ENCODE peak calls at places on chromosomes 16 and 17, in ten cellular contexts. T, M, W, L, I, K, O, D, H and G are unnamed samples.

GRCh38 chr16:9627427-9627826 is 536.0 kb downstream of the HAPSTR1 start:
- DNase-seq in K (no peak), H (no peak), I (no peak), W (no peak), M (no peak), T (no peak), D (no peak), L (no peak), O (no peak), G (no peak)

GRCh38 chr16:80060470-80060869 is 459.9 kb upstream of the MAF start:
- DNase-seq in H (no peak), D (no peak), O (no peak), T (no peak), M (no peak), K (no peak), W (no peak), I (peak; percentile 21), L (no peak), G (no peak)

GRCh38 chr16:733382-734207 is 6.7 kb downstream of the HAGHL start:
- DNase-seq in T (no peak), H (no peak), K (no peak), M (no peak), L (no peak), O (no peak), D (no peak), I (no peak), W (no peak), G (no peak)

GRCh38 chr17:48352630-48353029 is 77.4 kb downstream of the SKAP1 start:
- DNase-seq in K (no peak), O (no peak), L (no peak), T (no peak), M (peak; percentile 47), H (no peak), I (peak; percentile 11), D (peak; percentile 11), W (no peak), G (no peak)

GRCh38 chr17:75776399-75777242 is 8.0 kb upstream of the UNK start:
- DNase-seq in L (peak; percentile 10), K (no peak), W (no peak), M (peak; percentile 56), D (no peak), I (peak; percentile 55), O (no peak), H (no peak), T (no peak), G (no peak)

GRCh38 chr17:44587339-44587738 is 30.1 kb downstream of the FZD2 start:
- DNase-seq in T (no peak), M (peak; percentile 94), H (peak; percentile 78), D (peak; percentile 91), K (peak; percentile 86), I (peak; percentile 90), L (no peak), W (peak; percentile 2), O (peak; percentile 82), G (no peak)

GRCh38 chr16:19114359-19115147 is 789 bp downstream of the ITPRIPL2 start:
- DNase-seq in I (peak; percentile 48), L (peak; percentile 78), W (no peak), T (no peak), H (no peak), K (no peak), M (peak; percentile 56), O (peak; percentile 82), D (peak; percentile 61), G (no peak)

GRCh38 chr16:81189100-81189664 is 49.3 kb upstream of the BCO1 start:
- DNase-seq in I (no peak), L (no peak), T (no peak), O (no peak), M (no peak), D (no peak), H (no peak), K (peak; percentile 47), W (no peak), G (peak; percentile 49)

GRCh38 chr17:45770632-45771472 is 13.3 kb upstream of the CRHR1 start:
- DNase-seq in O (no peak), I (no peak), H (no peak), M (no peak), D (no peak), L (no peak), W (no peak), K (no peak), T (no peak), G (no peak)

GRCh38 chr17:77409282-77410161 is 268.8 kb downstream of the SEC14L1 start:
- DNase-seq in O (no peak), I (no peak), M (no peak), H (no peak), T (no peak), W (no peak), K (no peak), D (peak; percentile 45), L (no peak), G (no peak)

GRCh38 chr17:7023576-7024401 is 939 bp downstream of the BCL6B start:
- DNase-seq in W (no peak), T (peak; percentile 93), K (no peak), I (no peak), H (no peak), L (peak; percentile 94), D (peak; percentile 97), O (peak; percentile 99), M (peak; percentile 83), G (peak; percentile 72)

GRCh38 chr16:74226361-74226979 is 70.1 kb upstream of the PSMD7 start:
- DNase-seq in W (no peak), H (no peak), D (peak; percentile 26), I (no peak), O (peak; percentile 13), M (no peak), K (peak; percentile 8), T (no peak), L (no peak), G (no peak)

GRCh38 chr17:909642-910323 is 69.8 kb downstream of the NXN start:
- DNase-seq in W (no peak), O (peak; percentile 70), H (no peak), L (no peak), I (peak; percentile 44), T (no peak), D (no peak), K (no peak), M (no peak), G (no peak)

GRCh38 chr17:76840443-76840767 is 27.8 kb upstream of the MGAT5B start:
- DNase-seq in T (no peak), W (no peak), I (no peak), L (no peak), D (no peak), K (no peak), H (no peak), M (no peak), O (no peak), G (no peak)

GRCh38 chr16:68608330-68608729 is 36.8 kb upstream of the CDH3 start:
- DNase-seq in H (no peak), T (no peak), O (no peak), W (no peak), I (no peak), D (no peak), M (no peak), K (no peak), L (no peak), G (no peak)

GRCh38 chr17:61574542-61575351 is 16.3 kb downstream of the NACA2 start:
- DNase-seq in M (peak; percentile 24), O (peak; percentile 35), I (peak; percentile 57), L (no peak), H (peak; percentile 28), D (peak; percentile 51), K (no peak), T (no peak), W (peak; percentile 78), G (peak; percentile 8)